ENCODE peak calls at places on chromosomes 2 and 18, in seven cellular contexts. H, M, X, L, P, O and S are unnamed samples.

GRCh38 chr18:63317982-63318881 is 1.3 kb downstream of the BCL2 start:
- DNase-seq in H (peak; percentile 79), M (no peak), X (no peak), L (no peak), P (no peak), O (no peak), S (peak; percentile 26)

GRCh38 chr2:149348291-149348690 is 17.9 kb downstream of the LYPD6 start:
- DNase-seq in H (no peak), M (no peak), X (no peak), L (no peak), P (no peak), O (no peak), S (no peak)

GRCh38 chr18:35415511-35416427 is 38.6 kb upstream of the ZNF396 start:
- DNase-seq in H (no peak), M (no peak), X (no peak), L (no peak), P (no peak), O (no peak), S (no peak)

GRCh38 chr2:239690651-239691631 is 290.1 kb upstream of the HDAC4 start:
- DNase-seq in H (peak; percentile 43), M (peak; percentile 23), X (no peak), L (no peak), P (no peak), O (no peak), S (no peak)

GRCh38 chr2:160700006-160700405 is 206.4 kb upstream of the RBMS1 start:
- DNase-seq in H (no peak), M (no peak), X (no peak), L (no peak), P (no peak), O (no peak), S (no peak)

GRCh38 chr2:42031783-42032620 is 15.8 kb upstream of the PKDCC start:
- DNase-seq in H (no peak), M (no peak), X (no peak), L (no peak), P (no peak), O (no peak), S (no peak)

GRCh38 chr2:9663008-9663879 is 32.4 kb upstream of the YWHAQ start:
- DNase-seq in H (no peak), M (no peak), X (no peak), L (no peak), P (peak; percentile 48), O (no peak), S (no peak)

GRCh38 chr2:153077311-153077710 is 358.9 kb downstream of the ARL6IP6 start:
- DNase-seq in H (no peak), M (no peak), X (no peak), L (no peak), P (no peak), O (no peak), S (no peak)

GRCh38 chr2:178845565-178846457 is 38.6 kb upstream of the TTN start:
- DNase-seq in H (no peak), M (no peak), X (no peak), L (no peak), P (no peak), O (no peak), S (no peak)

GRCh38 chr2:32804205-32804604 is 142.5 kb upstream of the LTBP1 start:
- DNase-seq in H (no peak), M (no peak), X (no peak), L (no peak), P (no peak), O (no peak), S (no peak)

GRCh38 chr2:98376996-98377395 is 30.7 kb downstream of the CNGA3 start:
- DNase-seq in H (no peak), M (no peak), X (no peak), L (no peak), P (no peak), O (no peak), S (no peak)

GRCh38 chr2:52810460-52810859 is 957.1 kb upstream of the CHAC2 start:
- DNase-seq in H (peak; percentile 2), M (no peak), X (no peak), L (peak; percentile 32), P (no peak), O (no peak), S (peak; percentile 49)

GRCh38 chr2:181465686-181466375 is 8.6 kb downstream of the ITGA4 start:
- DNase-seq in H (no peak), M (no peak), X (no peak), L (no peak), P (no peak), O (no peak), S (no peak)

GRCh38 chr2:150255528-150255927 is 231.9 kb downstream of the RND3 start:
- DNase-seq in H (no peak), M (no peak), X (no peak), L (no peak), P (no peak), O (no peak), S (no peak)

GRCh38 chr2:45851576-45852304 is 200.3 kb downstream of the PRKCE start:
- DNase-seq in H (no peak), M (no peak), X (no peak), L (no peak), P (no peak), O (no peak), S (peak; percentile 9)

GRCh38 chr2:118371500-118371899 is 283.2 kb downstream of the INSIG2 start:
- DNase-seq in H (peak; percentile 31), M (no peak), X (peak; percentile 38), L (peak; percentile 19), P (no peak), O (peak; percentile 42), S (peak; percentile 5)

GRCh38 chr2:230972046-230972445 is 23.9 kb upstream of the SPATA3 start:
- DNase-seq in H (no peak), M (no peak), X (no peak), L (no peak), P (no peak), O (no peak), S (no peak)

GRCh38 chr2:23622966-23623665 is 238.1 kb downstream of the KLHL29 start:
- DNase-seq in H (no peak), M (no peak), X (no peak), L (no peak), P (no peak), O (no peak), S (no peak)

GRCh38 chr2:67565761-67566160 is 168.6 kb downstream of the ETAA1 start:
- DNase-seq in H (no peak), M (no peak), X (no peak), L (no peak), P (no peak), O (no peak), S (no peak)

GRCh38 chr2:8026381-8026780 is 655.5 kb upstream of the ID2 start:
- DNase-seq in H (no peak), M (no peak), X (no peak), L (no peak), P (no peak), O (no peak), S (no peak)

GRCh38 chr2:215696998-215697397 is 261.1 kb upstream of the FN1 start:
- DNase-seq in H (no peak), M (no peak), X (no peak), L (no peak), P (no peak), O (no peak), S (no peak)

GRCh38 chr2:179031731-179032408 is 18.1 kb downstream of the CCDC141 start:
- DNase-seq in H (no peak), M (no peak), X (no peak), L (no peak), P (peak; percentile 88), O (no peak), S (no peak)

GRCh38 chr18:58117685-58118403 is 73.8 kb downstream of the NEDD4L start:
- DNase-seq in H (no peak), M (peak; percentile 68), X (no peak), L (peak; percentile 34), P (no peak), O (peak; percentile 69), S (no peak)

GRCh38 chr2:240926516-240927389 is 20.6 kb downstream of the CROCC2 start:
- DNase-seq in H (peak; percentile 69), M (no peak), X (no peak), L (no peak), P (no peak), O (no peak), S (no peak)
- TF ChIP-seq JUND in H (no peak), M (no peak), X (no peak), L (no peak), P (no peak), O (no peak), S (no peak)

GRCh38 chr18:24219561-24220317 is 80.9 kb downstream of the CABYR start:
- DNase-seq in H (no peak), M (no peak), X (no peak), L (no peak), P (no peak), O (no peak), S (no peak)
- TF ChIP-seq JUND in H (no peak), M (no peak), X (no peak), L (no peak), P (no peak), O (no peak), S (no peak)

GRCh38 chr2:58133395-58133794 is 86.8 kb downstream of the VRK2 start:
- DNase-seq in H (no peak), M (no peak), X (no peak), L (no peak), P (no peak), O (no peak), S (no peak)

GRCh38 chr2:58127111-58127510 is 80.5 kb downstream of the VRK2 start:
- DNase-seq in H (no peak), M (no peak), X (no peak), L (no peak), P (no peak), O (no peak), S (no peak)

GRCh38 chr2:58130238-58130637 is 83.6 kb downstream of the VRK2 start:
- DNase-seq in H (no peak), M (no peak), X (no peak), L (no peak), P (no peak), O (no peak), S (no peak)

GRCh38 chr2:58135861-58136260 is 89.3 kb downstream of the VRK2 start:
- DNase-seq in H (no peak), M (no peak), X (no peak), L (no peak), P (no peak), O (no peak), S (no peak)

GRCh38 chr2:58131191-58132011 is 84.8 kb downstream of the VRK2 start:
- DNase-seq in H (peak; percentile 65), M (no peak), X (no peak), L (no peak), P (no peak), O (peak; percentile 15), S (no peak)
- TF ChIP-seq JUND in H (peak; percentile 14), M (no peak), X (no peak), L (no peak), P (no peak), O (no peak), S (no peak)

DNA sequence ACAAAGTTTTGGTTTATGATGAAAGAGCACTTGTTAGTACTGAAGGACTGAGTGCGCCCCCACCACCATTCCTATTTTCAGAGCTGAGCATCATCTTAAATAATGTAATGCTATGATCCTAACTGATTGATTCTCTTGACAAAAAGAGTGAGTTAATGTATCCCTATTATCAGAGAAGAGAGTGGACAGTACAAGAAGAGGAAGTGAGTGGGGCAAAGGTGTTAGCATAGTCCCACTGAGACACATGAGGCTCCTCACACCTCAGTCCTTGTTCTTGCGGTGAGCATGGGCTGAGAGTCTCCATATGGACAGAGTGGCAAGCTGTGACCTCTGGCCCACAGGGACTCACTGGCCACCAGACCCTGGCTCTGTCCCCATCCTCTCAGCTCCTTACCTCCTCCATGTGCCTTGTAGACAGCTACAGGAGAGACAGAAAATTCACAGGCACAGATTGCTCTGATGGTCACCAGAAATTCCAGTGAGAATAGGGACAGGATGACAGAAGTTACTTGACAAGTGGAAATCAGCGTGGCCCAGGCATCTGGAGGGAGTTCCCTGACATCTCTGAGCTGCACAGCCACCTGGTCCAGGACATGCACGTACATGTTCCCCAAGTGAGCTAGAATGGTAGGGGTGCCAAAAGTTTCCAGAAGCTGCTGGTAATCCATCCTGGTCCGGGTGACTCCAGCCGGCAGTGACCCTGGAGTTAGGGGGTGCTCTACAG is 32.6 kb downstream of the NAPG start:
- DNase-seq in H (no peak), M (no peak), X (no peak), L (no peak), P (no peak), O (no peak), S (no peak)
- TF ChIP-seq JUND in H (no peak), M (no peak), X (no peak), L (no peak), P (no peak), O (no peak), S (no peak)